ENCODE peak calls at places on chromosomes 16 and 17, in five cellular contexts. R, X, P, N and Z are unnamed samples.

GRCh38 chr17:42531455-42532354 is 4.3 kb upstream of the NAGLU start:
- DNase-seq in N (peak; percentile 87), P (peak; percentile 75), X (peak; percentile 37), R (peak; percentile 81), Z (no peak)

GRCh38 chr16:78396046-78396445 is 296.6 kb downstream of the WWOX start:
- DNase-seq in P (peak; percentile 59), R (peak; percentile 1), N (peak; percentile 11), X (no peak), Z (no peak)

GRCh38 chr17:17900615-17901520 is 64.1 kb upstream of the SREBF1 start:
- DNase-seq in N (no peak), R (peak; percentile 94), X (no peak), P (no peak), Z (no peak)

GRCh38 chr16:57798953-57799618 is 3.2 kb downstream of the KIFC3 start:
- DNase-seq in X (no peak), P (no peak), R (no peak), N (no peak), Z (no peak)

GRCh38 chr17:65794572-65794971 is 233.1 kb upstream of the AXIN2 start:
- DNase-seq in N (peak; percentile 45), R (peak; percentile 41), P (peak; percentile 65), X (no peak), Z (no peak)

GRCh38 chr16:73082608-73083007 is 34.7 kb upstream of the ZFHX3 start:
- DNase-seq in X (no peak), R (peak; percentile 96), N (no peak), P (no peak), Z (no peak)

GRCh38 chr17:36195474-36196098 is 972 bp downstream of the CCL3L1 start:
- DNase-seq in X (no peak), P (peak; percentile 35), N (no peak), R (no peak), Z (no peak)

GRCh38 chr17:22695228-22695619 is 1002.9 kb downstream of the KCNJ18 start:
- DNase-seq in N (no peak), R (no peak), P (no peak), X (no peak), Z (no peak)

GRCh38 chr16:56424404-56424765 is 960 bp downstream of the AMFR start:
- DNase-seq in P (no peak), N (no peak), X (no peak), R (peak; percentile 51), Z (no peak)

GRCh38 chr17:7213895-7214299 is 5.7 kb downstream of the DLG4 start:
- DNase-seq in P (peak; percentile 93), X (no peak), N (peak; percentile 100), R (peak; percentile 86), Z (peak; percentile 98)

GRCh38 chr17:66737524-66737923 is 97.4 kb upstream of the CACNG5 start:
- DNase-seq in N (peak; percentile 79), P (no peak), X (no peak), R (peak; percentile 90), Z (no peak)

GRCh38 chr16:89096768-89097527 is 3.3 kb downstream of the ACSF3 start:
- DNase-seq in X (peak; percentile 54), P (no peak), N (no peak), R (no peak), Z (no peak)

DNA sequence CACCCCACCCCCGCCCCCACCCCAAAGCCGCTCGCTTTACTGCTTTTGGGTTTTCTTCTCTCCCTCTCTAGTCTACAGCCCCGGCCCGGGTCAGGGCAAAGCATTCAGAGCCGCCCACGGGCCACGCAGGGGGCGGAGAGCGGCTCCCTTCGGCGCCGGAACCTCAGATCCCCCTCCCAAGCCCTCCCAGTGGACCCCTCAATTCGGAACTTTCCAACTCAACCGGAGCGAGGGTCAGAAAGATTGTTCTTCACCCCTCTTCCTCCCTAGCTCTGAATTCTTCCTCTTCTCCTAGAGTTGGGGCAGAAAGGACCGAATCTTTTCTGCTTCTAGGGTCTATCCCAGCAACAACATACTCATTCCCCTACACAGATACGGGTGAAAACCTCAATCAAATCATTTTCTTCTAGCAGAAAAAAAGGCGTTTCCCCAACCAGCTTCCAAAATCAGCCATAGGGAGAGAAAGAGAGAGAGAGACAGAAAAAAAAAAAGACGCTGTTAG is 1.0 kb downstream of the HOXB2 start:
- DNase-seq in R (no peak), N (no peak), P (no peak), X (no peak), Z (no peak)
- H3K27me3 ChIP-seq in R (no peaks in the 10 kb centered on the region), N (peaks cover 100% of the 10 kb centered on the region), P (no peaks in the 10 kb centered on the region), X (no peaks in the 10 kb centered on the region), Z (peaks cover 81% of the 10 kb centered on the region)

GRCh38 chr16:84107921-84108320 is 8.8 kb downstream of the MBTPS1 start:
- DNase-seq in R (no peak), N (no peak), X (no peak), P (no peak), Z (no peak)

GRCh38 chr16:84105286-84105815 is 11.4 kb downstream of the MBTPS1 start:
- DNase-seq in P (no peak), N (no peak), X (no peak), R (no peak), Z (no peak)

GRCh38 chr16:84105948-84106740 is 10.6 kb downstream of the MBTPS1 start:
- DNase-seq in N (no peak), R (no peak), P (no peak), X (no peak), Z (no peak)

GRCh38 chr16:84104231-84104630 is 12.5 kb downstream of the MBTPS1 start:
- DNase-seq in X (no peak), P (no peak), R (no peak), N (no peak), Z (no peak)

DNA sequence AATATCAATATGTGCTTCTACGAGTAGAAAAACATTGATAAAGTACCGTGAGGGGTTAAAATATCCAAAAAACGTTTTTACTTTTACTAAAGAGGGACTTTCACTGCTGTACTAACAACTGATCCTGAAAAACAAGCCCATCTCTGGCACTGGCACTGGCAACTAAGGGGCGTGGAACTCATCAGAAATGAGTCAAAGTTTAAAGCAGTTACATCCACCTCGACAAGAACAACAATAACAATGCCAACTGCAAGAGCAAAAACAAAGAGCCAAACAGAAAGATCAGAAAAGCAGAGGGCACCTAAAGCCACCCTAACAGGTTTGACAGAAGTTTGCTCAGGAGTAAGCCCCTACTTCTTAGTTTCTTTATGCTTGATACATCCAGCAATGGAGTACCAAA is 13.1 kb downstream of the MBTPS1 start:
- DNase-seq in P (no peak), X (no peak), R (peak; percentile 77), N (no peak), Z (no peak)
- H3K4me1 ChIP-seq in P (peaks cover 10% of the 10 kb centered on the region), X (no peaks in the 10 kb centered on the region), R (peaks cover 20% of the 10 kb centered on the region), N (no peaks in the 10 kb centered on the region), Z (no peaks in the 10 kb centered on the region)

GRCh38 chr16:49713770-49714169 is 142.1 kb downstream of the ZNF423 start:
- DNase-seq in X (no peak), P (no peak), R (no peak), N (no peak), Z (no peak)
- H3K27me3 ChIP-seq in X (no peaks in the 10 kb centered on the region), P (no peaks in the 10 kb centered on the region), R (no peaks in the 10 kb centered on the region), N (no peaks in the 10 kb centered on the region), Z (no peaks in the 10 kb centered on the region)

GRCh38 chr17:44801880-44802279 is 28.2 kb downstream of the GJC1 start:
- DNase-seq in P (no peak), X (no peak), N (no peak), R (no peak), Z (no peak)
- H3K4me1 ChIP-seq in P (no peaks in the 10 kb centered on the region), X (no peaks in the 10 kb centered on the region), N (no peaks in the 10 kb centered on the region), R (no peaks in the 10 kb centered on the region), Z (no peaks in the 10 kb centered on the region)

GRCh38 chr17:1905190-1905919 is 75.5 kb downstream of the RPA1 start:
- DNase-seq in R (peak; percentile 16), N (peak; percentile 73), X (no peak), P (no peak), Z (no peak)
- H3K27me3 ChIP-seq in R (peaks cover 21% of the 10 kb centered on the region), N (peaks cover 56% of the 10 kb centered on the region), X (peaks cover 32% of the 10 kb centered on the region), P (no peaks in the 10 kb centered on the region), Z (peaks cover 45% of the 10 kb centered on the region)